ENCODE peak calls at places on chromosome 15, in ten cellular contexts. B is AG04450, S is astrocyte of the spinal cord, G is fibroblast of lung, D is ascending aorta, U is cardiac fibroblast, L is astrocyte, C is breast epithelium, E is fibroblast of the aortic adventitia, H is GM23338. K is an unnamed sample.

GRCh38 chr15:68499620-68500312 is 67.8 kb upstream of the ITGA11 start:
- DNase-seq in B (no peak), S (no peak), G (peak), D (no peak), U (no peak), L (no peak), C (no peak), E (no peak), H (no peak), K (no peak)

GRCh38 chr15:68717952-68718351 is 102.7 kb downstream of the ANP32A start:
- DNase-seq in B (no peak), S (no peak), G (no peak), D (no peak), U (no peak), L (no peak), C (no peak), E (no peak), H (no peak), K (no peak)

GRCh38 chr15:94247789-94248638 is 16.7 kb downstream of the MCTP2 start:
- DNase-seq in B (no peak), S (no peak), G (no peak), D (no peak), U (no peak), L (no peak), C (no peak), E (no peak), H (no peak), K (no peak)

GRCh38 chr15:71109130-71109529 is 6.1 kb upstream of the THSD4 start:
- DNase-seq in B (no peak), S (peak), G (peak), D (no peak), U (peak), L (peak), C (no peak), E (peak), H (no peak), K (peak)

GRCh38 chr15:96158938-96159337 is 171.6 kb upstream of the NR2F2 start:
- DNase-seq in B (no peak), S (no peak), G (no peak), D (no peak), U (peak), L (no peak), C (no peak), E (peak), H (no peak), K (peak)

GRCh38 chr15:29104566-29104880 is 165.1 kb downstream of the NSMCE3 start:
- DNase-seq in B (no peak), S (no peak), G (no peak), D (no peak), U (no peak), L (no peak), C (no peak), E (no peak), H (no peak), K (no peak)

GRCh38 chr15:79265987-79266579 is 16.4 kb upstream of the ANKRD34C start:
- DNase-seq in B (no peak), S (no peak), G (no peak), D (no peak), U (no peak), L (no peak), C (no peak), E (no peak), H (no peak), K (no peak)

GRCh38 chr15:60918234-60918964 is 310.7 kb downstream of the RORA start:
- DNase-seq in B (no peak), S (no peak), G (no peak), D (no peak), U (no peak), L (no peak), C (no peak), E (no peak), H (no peak), K (no peak)

GRCh38 chr15:63839717-63840116 is 6.0 kb upstream of the HERC1 start:
- DNase-seq in B (no peak), S (no peak), G (no peak), D (no peak), U (no peak), L (no peak), C (no peak), E (no peak), H (no peak), K (no peak)

GRCh38 chr15:52331490-52332240 is 36.1 kb upstream of the MYO5C start:
- DNase-seq in B (no peak), S (peak), G (peak), D (no peak), U (peak), L (peak), C (no peak), E (peak), H (peak), K (peak)

GRCh38 chr15:52010633-52011595 is 8.1 kb upstream of the MAPK6 start:
- DNase-seq in B (peak), S (peak), G (peak), D (no peak), U (peak), L (peak), C (peak), E (peak), H (no peak), K (peak)

GRCh38 chr15:80559320-80559693 is 135.8 kb upstream of the ABHD17C start:
- DNase-seq in B (no peak), S (no peak), G (peak), D (no peak), U (no peak), L (peak), C (no peak), E (no peak), H (peak), K (no peak)

GRCh38 chr15:80557441-80558234 is 137.5 kb upstream of the ABHD17C start:
- DNase-seq in B (no peak), S (no peak), G (no peak), D (no peak), U (no peak), L (no peak), C (no peak), E (no peak), H (no peak), K (no peak)

GRCh38 chr15:80554526-80554925 is 140.6 kb upstream of the ABHD17C start:
- DNase-seq in B (no peak), S (no peak), G (no peak), D (no peak), U (no peak), L (no peak), C (no peak), E (no peak), H (no peak), K (peak)

GRCh38 chr15:80558631-80559319 is 136.3 kb upstream of the ABHD17C start:
- DNase-seq in B (no peak), S (no peak), G (no peak), D (no peak), U (no peak), L (no peak), C (no peak), E (no peak), H (no peak), K (no peak)

DNA sequence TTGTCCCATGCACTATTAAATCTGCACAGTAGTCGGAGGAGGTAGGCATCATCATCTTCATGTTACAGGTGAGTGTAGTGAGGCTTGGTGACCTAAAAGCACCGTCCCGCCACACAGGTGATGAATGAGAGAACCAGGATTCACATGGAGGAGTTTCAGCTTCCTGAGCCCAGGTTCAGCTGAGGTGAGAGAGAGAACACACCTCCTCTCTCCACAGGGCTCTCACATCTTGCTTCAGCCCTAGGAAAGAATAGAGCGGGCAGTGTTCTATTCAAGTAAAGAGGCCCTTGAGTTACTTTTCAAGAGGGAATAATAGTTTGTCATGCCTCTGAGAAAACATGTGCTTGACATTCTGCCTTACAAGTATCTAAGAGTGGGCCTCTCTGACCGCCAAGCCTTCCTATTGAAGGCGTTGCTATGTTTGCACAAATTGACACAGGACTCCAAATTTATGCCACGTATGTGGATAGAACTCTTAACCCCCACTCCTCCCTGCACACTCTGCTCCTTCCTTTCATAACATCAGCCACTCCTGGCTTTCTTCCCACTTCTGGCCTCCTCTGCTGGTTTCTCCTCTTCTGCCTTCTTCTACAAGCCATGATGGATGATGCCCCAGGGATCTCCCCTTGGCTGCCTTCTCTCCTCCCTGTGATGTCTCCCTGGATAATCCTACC is 138.3 kb upstream of the ABHD17C start:
- DNase-seq in B (no peak), S (peak), G (peak), D (no peak), U (peak), L (peak), C (no peak), E (peak), H (no peak), K (peak)
- TF ChIP-seq CTCF in B (no peak), S (no peak), G (no peak), D (no peak), U (no peak), L (no peak), C (no peak), E (no peak), H (no peak), K (no peak)

GRCh38 chr15:74790080-74790916 is 8.4 kb downstream of the CSK start:
- DNase-seq in B (peak), S (peak), G (peak), D (no peak), U (peak), L (peak), C (no peak), E (peak), H (no peak), K (peak)
- H3K4me3 ChIP-seq in B (no peak), S (no peak), G (no peak), D (peak), U (no peak), L (no peak), C (peak), E (no peak), H (no peak), K (no peak)

DNA sequence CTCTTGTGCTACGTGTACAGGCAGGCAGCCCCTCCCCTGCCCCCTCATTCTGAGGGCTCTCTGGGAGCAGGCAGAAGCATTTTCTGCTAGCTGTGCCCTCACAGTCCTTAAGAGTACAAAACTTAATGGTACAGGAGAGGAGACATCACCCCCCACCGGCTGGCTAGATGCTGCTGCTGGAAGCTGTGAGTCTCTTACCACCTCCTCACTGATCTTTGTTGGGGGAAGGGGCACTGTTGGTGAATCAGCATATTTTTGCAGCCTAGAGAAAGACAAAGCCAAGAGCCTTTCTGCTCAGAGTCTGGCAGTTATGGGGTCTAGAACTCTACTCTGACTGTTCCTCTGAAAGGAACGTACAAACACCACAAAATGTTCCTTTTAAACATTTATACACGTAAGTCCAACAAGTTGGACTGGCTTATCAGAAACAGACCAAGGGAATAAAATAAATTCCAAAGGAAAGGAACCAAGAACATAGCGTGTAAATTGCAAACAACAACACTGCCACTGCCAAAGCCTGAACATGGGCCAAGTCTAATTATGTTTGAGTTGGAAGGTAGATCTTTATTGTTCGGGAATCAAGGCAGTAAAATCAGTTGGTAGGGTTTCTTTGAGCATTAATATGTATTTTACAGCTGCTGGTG is 27.2 kb downstream of the CLK3 start:
- DNase-seq in B (no peak), S (peak), G (peak), D (no peak), U (peak), L (peak), C (no peak), E (peak), H (peak), K (peak)
- TF ChIP-seq CTCF in B (no peak), S (no peak), G (no peak), D (no peak), U (no peak), L (no peak), C (no peak), E (no peak), H (no peak), K (no peak)

GRCh38 chr15:83747718-83748110 is 93.8 kb downstream of the ADAMTSL3 start:
- DNase-seq in B (no peak), S (no peak), G (no peak), D (no peak), U (no peak), L (no peak), C (no peak), E (peak), H (no peak), K (no peak)
- H3K4me3 ChIP-seq in B (no peak), S (no peak), G (no peak), D (peak), U (no peak), L (no peak), C (no peak), E (peak), H (no peak), K (no peak)

DNA sequence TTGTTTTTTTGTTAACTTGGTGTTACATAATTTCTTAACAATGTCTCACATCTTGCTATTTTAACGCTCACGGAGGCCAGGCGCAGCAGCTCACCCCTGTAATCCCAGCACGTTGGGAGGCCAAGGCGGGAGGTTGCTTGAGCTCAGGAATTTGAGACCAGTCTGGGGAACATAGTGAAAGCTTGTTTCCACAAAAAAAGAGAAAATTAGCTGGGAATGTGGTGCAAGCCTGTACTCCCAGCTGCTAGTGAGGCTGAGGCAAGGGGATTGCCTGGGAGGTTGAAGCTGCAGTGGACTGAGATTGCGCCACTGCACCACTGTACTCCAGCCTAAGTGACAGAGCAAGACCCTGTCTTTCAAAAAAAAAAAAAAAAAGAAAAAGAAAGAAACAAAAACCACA is 36.9 kb downstream of the FMN1 start:
- DNase-seq in B (no peak), S (no peak), G (no peak), D (no peak), U (no peak), L (no peak), C (no peak), E (no peak), H (no peak), K (no peak)
- TF ChIP-seq CTCF in B (no peak), S (no peak), G (no peak), D (no peak), U (no peak), L (no peak), C (no peak), E (no peak), H (no peak), K (no peak)

GRCh38 chr15:25775317-25775912 is 87.7 kb downstream of the ATP10A start:
- DNase-seq in B (no peak), S (peak), G (peak), D (no peak), U (peak), L (peak), C (no peak), E (peak), H (no peak), K (peak)

GRCh38 chr15:25776071-25776740 is 86.9 kb downstream of the ATP10A start:
- DNase-seq in B (no peak), S (no peak), G (no peak), D (no peak), U (no peak), L (no peak), C (no peak), E (no peak), H (no peak), K (peak)

GRCh38 chr15:25777047-25777446 is 86.1 kb downstream of the ATP10A start:
- DNase-seq in B (no peak), S (no peak), G (no peak), D (no peak), U (no peak), L (no peak), C (no peak), E (no peak), H (no peak), K (no peak)

GRCh38 chr15:25773248-25773647 is 89.9 kb downstream of the ATP10A start:
- DNase-seq in B (no peak), S (no peak), G (no peak), D (no peak), U (no peak), L (no peak), C (no peak), E (no peak), H (no peak), K (no peak)

DNA sequence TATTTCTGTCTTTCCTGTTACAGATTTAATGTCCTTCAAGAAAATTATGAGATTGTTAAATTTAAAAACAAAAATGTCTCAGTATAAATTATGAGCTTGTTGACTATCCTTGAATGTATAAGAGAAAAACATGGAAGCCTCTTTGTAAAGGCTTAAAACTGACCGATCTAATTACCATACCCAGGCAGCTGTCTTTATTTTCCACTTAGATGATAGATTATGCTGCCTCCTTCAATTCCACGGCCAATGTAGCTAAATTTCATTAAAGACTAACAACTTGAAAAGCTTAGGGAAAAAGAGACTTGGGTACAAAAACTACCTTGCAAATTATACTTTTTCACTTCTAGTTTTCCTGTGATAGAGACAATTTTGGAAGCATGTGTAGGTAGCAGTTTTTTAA is 88.3 kb downstream of the ATP10A start:
- DNase-seq in B (no peak), S (no peak), G (no peak), D (no peak), U (no peak), L (no peak), C (no peak), E (no peak), H (no peak), K (no peak)
- H3K4me3 ChIP-seq in B (no peak), S (no peak), G (no peak), D (no peak), U (no peak), L (no peak), C (no peak), E (no peak), H (no peak), K (no peak)

K was measured in AG10803.